ENCODE peak calls at places on chromosome 19, in four cellular contexts. J is activated naive CD4-positive, alpha-beta T cell; S is tibial artery; L is stimulated activated CD4-positive, alpha-beta T cell treated with anti-CD3 and anti-CD28 coated beads, Interleukin-2, amount 100 ng/mL, for 24 hours. T is an unnamed sample.

GRCh38 chr19:47176627-47177090 is 46.0 kb downstream of the SAE1 start:
- DNase-seq in J (no peak), S (no peak), L (peak; percentile 45), T (peak; percentile 77)

GRCh38 chr19:11378319-11379189 is 4.1 kb downstream of the SWSAP1 start:
- DNase-seq in J (no peak), S (peak; percentile 77), L (no peak), T (no peak)

GRCh38 chr19:47093254-47093653 is 20.3 kb downstream of the ZC3H4 start:
- DNase-seq in J (no peak), S (no peak), L (no peak), T (no peak)

GRCh38 chr19:46859637-46860124 is 1.1 kb upstream of the ARHGAP35 start:
- DNase-seq in J (no peak), S (peak; percentile 84), L (no peak), T (no peak)

GRCh38 chr19:38606131-38606530 is 11.6 kb downstream of the MAP4K1 start:
- DNase-seq in J (no peak), S (no peak), L (no peak), T (no peak)

GRCh38 chr19:41175825-41176734 is 16.9 kb upstream of the CYP2S1 start:
- DNase-seq in J (no peak), S (peak; percentile 76), L (peak; percentile 43), T (peak; percentile 10)

GRCh38 chr19:46764817-46765291 is 18.6 kb upstream of the STRN4 start:
- DNase-seq in J (no peak), S (no peak), L (no peak), T (no peak)

GRCh38 chr19:8115805-8116396 is 33.5 kb downstream of the FBN3 start:
- DNase-seq in J (no peak), S (no peak), L (no peak), T (no peak)

GRCh38 chr19:50720181-50720920 is 749 bp upstream of the SHANK1 start:
- DNase-seq in J (no peak), S (no peak), L (no peak), T (no peak)

GRCh38 chr19:45913874-45914830 is at the start of gene NANOS2:
- DNase-seq in J (no peak), S (no peak), L (no peak), T (no peak)

GRCh38 chr19:48396010-48396870 is 2.8 kb downstream of the GRIN2D start:
- DNase-seq in J (no peak), S (no peak), L (no peak), T (no peak)

GRCh38 chr19:1066748-1067340 is at the start of gene ARHGAP45:
- DNase-seq in J (peak; percentile 55), S (no peak), L (peak; percentile 78), T (no peak)

GRCh38 chr19:40006273-40006691 is 9.4 kb downstream of the ZNF546 start:
- DNase-seq in J (no peak), S (no peak), L (no peak), T (no peak)

GRCh38 chr19:17997969-17998826 is 9.8 kb upstream of the ARRDC2 start:
- DNase-seq in J (no peak), S (peak; percentile 73), L (no peak), T (no peak)

GRCh38 chr19:8196271-8196908 is 12.8 kb upstream of the CERS4 start:
- DNase-seq in J (no peak), S (no peak), L (no peak), T (no peak)

GRCh38 chr19:10516671-10517286 is 468 bp downstream of the S1PR5 start:
- DNase-seq in J (no peak), S (no peak), L (no peak), T (no peak)

T was measured in ascending aorta.